ENCODE peak calls at places on chromosomes 1 and 21, in five cellular contexts. One of them, this sample, is unnamed.

GRCh38 chr1:109156916-109157385 is 43.0 kb downstream of the ELAPOR1 start:
- DNase-seq in psoas muscle: no peak
- DNase-seq in kidney: no peak
- DNase-seq in right atrium auricular region: no peak
- DNase-seq in brain microvascular endothelial cell: no peak
- DNase-seq in this sample: no peak

GRCh38 chr1:41727749-41728115 is 191.0 kb downstream of the HIVEP3 start:
- DNase-seq in kidney: no peak
- DNase-seq in brain microvascular endothelial cell: no peak
- DNase-seq in right atrium auricular region: no peak
- DNase-seq in psoas muscle: no peak
- DNase-seq in this sample: no peak

GRCh38 chr21:29520146-29520545 is 221.4 kb downstream of the BACH1 start:
- DNase-seq in right atrium auricular region: no peak
- DNase-seq in kidney: no peak
- DNase-seq in brain microvascular endothelial cell: no peak
- DNase-seq in psoas muscle: no peak
- DNase-seq in this sample: no peak

GRCh38 chr1:40270152-40270834 is 12.3 kb downstream of the ZMPSTE24 start:
- DNase-seq in brain microvascular endothelial cell: no peak
- DNase-seq in right atrium auricular region: no peak
- DNase-seq in kidney: no peak
- DNase-seq in psoas muscle: no peak
- DNase-seq in this sample: no peak

GRCh38 chr1:201359031-201359872 is 18.2 kb downstream of the TNNT2 start:
- DNase-seq in right atrium auricular region: no peak
- DNase-seq in brain microvascular endothelial cell: no peak
- DNase-seq in psoas muscle: no peak
- DNase-seq in kidney: peak
- DNase-seq in this sample: no peak

GRCh38 chr21:30984897-30985296 is 53.4 kb downstream of the KRTAP19-8 start:
- DNase-seq in right atrium auricular region: no peak
- DNase-seq in brain microvascular endothelial cell: no peak
- DNase-seq in psoas muscle: no peak
- DNase-seq in kidney: no peak
- DNase-seq in this sample: no peak

GRCh38 chr1:161068306-161069200 is 1.1 kb downstream of the ARHGAP30 start:
- DNase-seq in right atrium auricular region: peak
- DNase-seq in kidney: peak
- DNase-seq in psoas muscle: peak
- DNase-seq in brain microvascular endothelial cell: no peak
- DNase-seq in this sample: no peak

GRCh38 chr1:43284065-43284464 is 1.3 kb downstream of the C1orf210 start:
- DNase-seq in brain microvascular endothelial cell: no peak
- DNase-seq in psoas muscle: no peak
- DNase-seq in kidney: peak
- DNase-seq in right atrium auricular region: no peak
- DNase-seq in this sample: no peak

GRCh38 chr1:46673749-46674182 is 2.1 kb downstream of the TEX38 start:
- DNase-seq in psoas muscle: no peak
- DNase-seq in right atrium auricular region: no peak
- DNase-seq in kidney: no peak
- DNase-seq in brain microvascular endothelial cell: peak
- DNase-seq in this sample: no peak

DNA sequence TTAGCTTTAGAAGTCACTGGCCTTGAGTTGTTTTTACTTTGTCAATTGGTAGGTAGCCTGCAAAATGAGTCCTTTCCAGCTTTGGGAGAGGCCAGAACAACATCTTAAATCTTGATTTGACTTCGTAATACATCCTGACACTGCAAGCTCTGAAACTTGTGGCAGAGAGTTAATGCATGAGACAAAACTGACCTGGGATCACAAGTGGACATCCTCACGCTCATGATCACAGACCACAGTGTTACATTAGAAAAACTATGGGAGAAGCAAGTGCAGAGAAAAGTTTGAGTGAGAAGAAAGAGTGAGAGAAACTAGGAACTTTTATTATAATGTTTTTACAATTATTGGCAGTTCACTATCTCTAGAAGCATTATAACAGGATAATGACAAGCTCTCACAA is 550.9 kb downstream of the USP25 start:
- DNase-seq in kidney: no peak
- DNase-seq in psoas muscle: no peak
- DNase-seq in right atrium auricular region: no peak
- DNase-seq in brain microvascular endothelial cell: peak
- DNase-seq in this sample: no peak
- H3K4me3 ChIP-seq in kidney: peak
- H3K4me3 ChIP-seq in psoas muscle: peak
- H3K4me3 ChIP-seq in right atrium auricular region: no peak
- H3K4me3 ChIP-seq in brain microvascular endothelial cell: no peak
- H3K4me3 ChIP-seq in this sample: peak

GRCh38 chr1:245039196-245039595 is 115.6 kb upstream of the KIF26B start:
- DNase-seq in kidney: no peak
- DNase-seq in brain microvascular endothelial cell: no peak
- DNase-seq in right atrium auricular region: no peak
- DNase-seq in psoas muscle: no peak
- DNase-seq in this sample: no peak

GRCh38 chr1:245043617-245043952 is 111.2 kb upstream of the KIF26B start:
- DNase-seq in psoas muscle: no peak
- DNase-seq in brain microvascular endothelial cell: no peak
- DNase-seq in kidney: no peak
- DNase-seq in right atrium auricular region: no peak
- DNase-seq in this sample: no peak

GRCh38 chr1:245046310-245046709 is 108.5 kb upstream of the KIF26B start:
- DNase-seq in brain microvascular endothelial cell: no peak
- DNase-seq in kidney: no peak
- DNase-seq in psoas muscle: no peak
- DNase-seq in right atrium auricular region: no peak
- DNase-seq in this sample: no peak

GRCh38 chr1:245045087-245045881 is 109.5 kb upstream of the KIF26B start:
- DNase-seq in kidney: no peak
- DNase-seq in psoas muscle: no peak
- DNase-seq in brain microvascular endothelial cell: no peak
- DNase-seq in right atrium auricular region: peak
- DNase-seq in this sample: no peak

GRCh38 chr1:245041058-245041698 is 113.6 kb upstream of the KIF26B start:
- DNase-seq in psoas muscle: no peak
- DNase-seq in kidney: no peak
- DNase-seq in brain microvascular endothelial cell: no peak
- DNase-seq in right atrium auricular region: no peak
- DNase-seq in this sample: no peak
- TF ChIP-seq CTCF in psoas muscle: no peak
- TF ChIP-seq CTCF in kidney: no peak
- TF ChIP-seq CTCF in brain microvascular endothelial cell: no peak
- TF ChIP-seq CTCF in right atrium auricular region: no peak
- TF ChIP-seq CTCF in this sample: no peak

GRCh38 chr1:18109756-18110597 is 2.4 kb downstream of the IGSF21 start:
- DNase-seq in kidney: peak
- DNase-seq in psoas muscle: peak
- DNase-seq in right atrium auricular region: no peak
- DNase-seq in brain microvascular endothelial cell: no peak
- DNase-seq in this sample: no peak
- H3K4me3 ChIP-seq in kidney: no peak
- H3K4me3 ChIP-seq in psoas muscle: peak
- H3K4me3 ChIP-seq in right atrium auricular region: peak
- H3K4me3 ChIP-seq in brain microvascular endothelial cell: no peak
- H3K4me3 ChIP-seq in this sample: no peak

GRCh38 chr1:85240174-85240601 is 19.3 kb downstream of the C1orf52 start:
- DNase-seq in psoas muscle: no peak
- DNase-seq in kidney: no peak
- DNase-seq in right atrium auricular region: no peak
- DNase-seq in brain microvascular endothelial cell: no peak
- DNase-seq in this sample: no peak
- TF ChIP-seq CTCF in psoas muscle: no peak
- TF ChIP-seq CTCF in kidney: peak
- TF ChIP-seq CTCF in right atrium auricular region: no peak
- TF ChIP-seq CTCF in brain microvascular endothelial cell: peak
- TF ChIP-seq CTCF in this sample: no peak

DNA sequence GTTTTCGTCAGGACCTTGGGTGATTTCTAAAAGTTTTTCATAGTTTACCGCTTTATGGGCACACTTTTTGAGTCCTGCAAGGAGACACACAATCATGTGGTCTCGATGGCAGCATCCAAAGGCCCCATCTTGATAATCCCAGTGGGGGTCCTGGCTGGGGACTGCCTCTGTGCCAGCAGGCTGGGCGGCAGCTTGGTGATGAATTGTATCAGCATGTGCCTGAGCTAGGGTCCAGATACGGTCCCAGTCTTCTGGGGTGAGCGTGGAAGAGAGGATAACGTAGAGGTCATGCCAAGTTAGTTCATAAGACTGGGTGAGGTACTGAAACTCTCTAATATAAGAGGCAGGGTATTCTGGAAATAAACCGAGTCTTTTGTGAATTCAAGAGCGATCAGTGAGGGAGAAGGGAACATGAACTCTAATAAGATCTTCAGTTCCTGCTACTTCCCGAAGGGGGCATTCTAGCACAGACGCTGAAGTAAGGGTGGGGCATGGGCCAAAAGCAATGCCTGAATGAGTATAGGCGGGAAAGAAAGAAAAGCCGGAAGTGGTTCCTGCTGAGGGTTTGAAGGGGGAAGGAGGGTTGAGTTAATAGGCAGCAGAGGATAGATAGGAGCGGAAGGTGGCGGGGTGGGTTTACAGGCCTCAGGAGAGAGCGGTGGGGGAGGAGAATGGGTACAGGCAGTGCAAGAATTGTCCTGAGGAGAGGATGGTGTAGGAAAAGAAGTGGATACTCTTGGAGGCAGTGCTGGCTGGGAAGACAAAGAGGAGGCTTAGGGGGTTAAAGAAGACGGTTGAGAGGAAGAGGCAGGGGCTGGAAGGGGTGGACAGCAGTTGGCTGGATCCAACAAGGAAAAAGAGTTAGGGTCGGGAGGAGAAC is 1.6 kb downstream of the ERVH48-1 start:
- DNase-seq in right atrium auricular region: peak
- DNase-seq in brain microvascular endothelial cell: peak
- DNase-seq in psoas muscle: peak
- DNase-seq in kidney: peak
- DNase-seq in this sample: peak
- H3K4me3 ChIP-seq in right atrium auricular region: no peak
- H3K4me3 ChIP-seq in brain microvascular endothelial cell: no peak
- H3K4me3 ChIP-seq in psoas muscle: peak
- H3K4me3 ChIP-seq in kidney: no peak
- H3K4me3 ChIP-seq in this sample: no peak

DNA sequence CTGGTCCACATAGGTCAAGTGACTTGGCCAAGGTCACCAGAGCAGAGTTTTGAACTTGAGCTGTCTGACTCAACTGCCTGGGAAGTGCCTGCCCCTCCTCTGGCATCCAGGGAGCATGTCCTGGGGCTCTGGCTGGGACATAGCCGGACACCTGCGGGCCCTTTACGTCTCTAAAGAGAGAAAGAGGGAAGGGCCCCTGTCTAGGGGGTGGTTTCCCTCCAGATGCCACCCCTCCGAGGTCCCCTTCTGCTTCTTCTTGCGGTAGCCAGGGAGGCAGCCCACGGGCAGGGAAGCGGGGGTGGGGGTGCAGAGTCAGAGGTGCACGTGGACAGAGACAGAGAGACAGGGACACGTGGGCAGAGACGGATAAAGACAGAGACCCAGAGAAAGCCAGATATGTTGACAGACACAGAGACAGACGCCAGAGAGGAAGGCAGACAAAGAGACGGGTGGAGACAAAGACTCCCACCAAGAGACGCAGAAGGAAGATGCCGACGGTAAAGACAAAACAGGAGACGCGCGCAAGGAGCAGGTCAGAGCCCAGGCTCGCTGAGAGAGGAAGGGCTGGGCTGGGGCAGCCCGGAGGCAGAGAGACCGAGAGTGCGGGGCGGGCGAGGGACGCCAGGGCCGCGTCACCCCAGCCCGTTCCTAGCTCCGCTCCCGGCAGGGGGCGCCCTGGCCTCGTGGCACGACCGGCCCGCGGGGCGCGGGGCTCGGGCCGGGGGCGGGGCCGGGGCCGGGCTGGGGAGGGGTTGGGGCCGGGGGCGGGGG is 458 bp upstream of the ALPL start:
- DNase-seq in brain microvascular endothelial cell: no peak
- DNase-seq in psoas muscle: peak
- DNase-seq in kidney: peak
- DNase-seq in right atrium auricular region: peak
- DNase-seq in this sample: no peak
- TF ChIP-seq CTCF in brain microvascular endothelial cell: peak
- TF ChIP-seq CTCF in psoas muscle: peak
- TF ChIP-seq CTCF in kidney: peak
- TF ChIP-seq CTCF in right atrium auricular region: peak
- TF ChIP-seq CTCF in this sample: peak

DNA sequence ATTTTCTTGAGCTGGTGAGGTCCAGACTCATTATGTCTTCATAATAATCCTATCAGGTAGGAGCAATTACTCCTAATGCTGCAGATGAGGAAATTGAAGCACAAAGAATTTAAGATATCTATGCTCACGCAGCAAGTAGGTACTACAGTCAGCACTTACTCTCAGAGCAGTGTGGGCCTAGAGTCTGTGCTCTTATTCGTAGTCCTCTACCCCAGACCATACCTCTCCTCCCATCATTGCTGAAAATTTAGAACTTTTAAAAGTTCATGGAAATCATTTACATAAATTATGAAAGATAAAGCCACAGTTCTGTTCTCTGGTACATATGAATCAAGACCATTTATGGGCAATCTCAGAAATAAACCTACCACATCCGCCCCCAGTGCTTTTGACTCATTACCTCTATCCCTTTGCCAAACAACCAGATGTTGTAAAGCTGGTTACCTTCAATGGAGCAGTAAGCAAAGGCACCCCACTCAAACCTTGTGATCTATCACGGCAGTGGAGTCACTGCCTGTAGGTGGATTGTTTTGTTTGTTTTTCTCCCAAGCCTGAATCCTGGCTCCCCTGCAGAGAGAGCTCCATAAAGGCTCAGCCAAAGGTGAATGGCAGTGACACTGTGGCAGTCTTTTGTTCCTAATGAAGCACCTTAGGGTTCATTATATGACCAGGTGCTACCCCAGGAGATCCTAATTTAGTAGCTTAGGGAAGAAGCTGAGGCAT is 20.9 kb upstream of the MAN1A2 start:
- DNase-seq in brain microvascular endothelial cell: no peak
- DNase-seq in psoas muscle: no peak
- DNase-seq in kidney: no peak
- DNase-seq in right atrium auricular region: no peak
- DNase-seq in this sample: no peak
- H3K4me3 ChIP-seq in brain microvascular endothelial cell: no peak
- H3K4me3 ChIP-seq in psoas muscle: no peak
- H3K4me3 ChIP-seq in kidney: no peak
- H3K4me3 ChIP-seq in right atrium auricular region: no peak
- H3K4me3 ChIP-seq in this sample: no peak

GRCh38 chr1:25833158-25833557 is 13.4 kb downstream of the MTFR1L start:
- DNase-seq in brain microvascular endothelial cell: no peak
- DNase-seq in right atrium auricular region: no peak
- DNase-seq in psoas muscle: no peak
- DNase-seq in kidney: no peak
- DNase-seq in this sample: no peak

GRCh38 chr1:25832336-25833037 is 12.7 kb downstream of the MTFR1L start:
- DNase-seq in brain microvascular endothelial cell: no peak
- DNase-seq in right atrium auricular region: no peak
- DNase-seq in psoas muscle: no peak
- DNase-seq in kidney: no peak
- DNase-seq in this sample: no peak

GRCh38 chr1:25836695-25837094 is 16.9 kb downstream of the MTFR1L start:
- DNase-seq in kidney: no peak
- DNase-seq in brain microvascular endothelial cell: no peak
- DNase-seq in psoas muscle: no peak
- DNase-seq in right atrium auricular region: no peak
- DNase-seq in this sample: no peak

GRCh38 chr1:25834894-25835293 is 15.1 kb downstream of the MTFR1L start:
- DNase-seq in psoas muscle: no peak
- DNase-seq in kidney: no peak
- DNase-seq in right atrium auricular region: no peak
- DNase-seq in brain microvascular endothelial cell: no peak
- DNase-seq in this sample: no peak

GRCh38 chr1:25837253-25837875 is 17.6 kb downstream of the MTFR1L start:
- DNase-seq in kidney: no peak
- DNase-seq in psoas muscle: no peak
- DNase-seq in brain microvascular endothelial cell: no peak
- DNase-seq in right atrium auricular region: no peak
- DNase-seq in this sample: no peak
- TF ChIP-seq CTCF in kidney: peak
- TF ChIP-seq CTCF in psoas muscle: peak
- TF ChIP-seq CTCF in brain microvascular endothelial cell: peak
- TF ChIP-seq CTCF in right atrium auricular region: no peak
- TF ChIP-seq CTCF in this sample: no peak

This sample was measured in HFF-Myc.